ENCODE peak calls at places on chromosomes 2 and 18, in four cellular contexts. One of them, this sample, is unnamed.

GRCh38 chr2:173572848-173573247 is 218.2 kb downstream of the CDCA7 start:
- DNase-seq in psoas muscle: no peak
- DNase-seq in small intestine: no peak
- DNase-seq in uterus: no peak
- DNase-seq in this sample: no peak

GRCh38 chr2:62014102-62014501 is 108.6 kb downstream of the COMMD1 start:
- DNase-seq in psoas muscle: peak
- DNase-seq in small intestine: peak
- DNase-seq in uterus: peak
- DNase-seq in this sample: peak

GRCh38 chr2:174595904-174596397 is 1.7 kb downstream of the WIPF1 start:
- DNase-seq in psoas muscle: no peak
- DNase-seq in small intestine: no peak
- DNase-seq in uterus: no peak
- DNase-seq in this sample: no peak

GRCh38 chr18:49135871-49136270 is 185.1 kb upstream of the SMAD7 start:
- DNase-seq in psoas muscle: no peak
- DNase-seq in small intestine: no peak
- DNase-seq in uterus: no peak
- DNase-seq in this sample: no peak

GRCh38 chr2:235402444-235402843 is 91.4 kb upstream of the AGAP1 start:
- DNase-seq in psoas muscle: no peak
- DNase-seq in small intestine: no peak
- DNase-seq in uterus: no peak
- DNase-seq in this sample: no peak

GRCh38 chr2:234969329-234970157 is 17.7 kb downstream of the SH3BP4 start:
- DNase-seq in psoas muscle: no peak
- DNase-seq in small intestine: no peak
- DNase-seq in uterus: no peak
- DNase-seq in this sample: no peak

GRCh38 chr2:54546925-54547324 is 90.8 kb downstream of the SPTBN1 start:
- DNase-seq in psoas muscle: no peak
- DNase-seq in small intestine: no peak
- DNase-seq in uterus: no peak
- DNase-seq in this sample: no peak

GRCh38 chr2:43585708-43586107 is 10.1 kb downstream of the THADA start:
- DNase-seq in psoas muscle: no peak
- DNase-seq in small intestine: no peak
- DNase-seq in uterus: no peak
- DNase-seq in this sample: no peak

GRCh38 chr2:31558401-31559295 is 22.1 kb downstream of the SRD5A2 start:
- DNase-seq in psoas muscle: peak
- DNase-seq in small intestine: no peak
- DNase-seq in uterus: no peak
- DNase-seq in this sample: no peak

GRCh38 chr2:219484343-219485200 is 14.1 kb upstream of the GMPPA start:
- DNase-seq in psoas muscle: no peak
- DNase-seq in small intestine: no peak
- DNase-seq in uterus: no peak
- DNase-seq in this sample: no peak

GRCh38 chr2:101545940-101546339 is 71.0 kb upstream of the RFX8 start:
- DNase-seq in psoas muscle: no peak
- DNase-seq in small intestine: no peak
- DNase-seq in uterus: no peak
- DNase-seq in this sample: no peak

GRCh38 chr18:750456-750855 is 38.0 kb upstream of the ENOSF1 start:
- DNase-seq in psoas muscle: no peak
- DNase-seq in small intestine: no peak
- DNase-seq in uterus: no peak
- DNase-seq in this sample: no peak

GRCh38 chr2:144447535-144447934 is 72.4 kb downstream of the ZEB2 start:
- DNase-seq in psoas muscle: no peak
- DNase-seq in small intestine: no peak
- DNase-seq in uterus: no peak
- DNase-seq in this sample: no peak

GRCh38 chr2:144446136-144446535 is 73.8 kb downstream of the ZEB2 start:
- DNase-seq in psoas muscle: no peak
- DNase-seq in small intestine: no peak
- DNase-seq in uterus: no peak
- DNase-seq in this sample: no peak

GRCh38 chr2:144451443-144451842 is 68.5 kb downstream of the ZEB2 start:
- DNase-seq in psoas muscle: no peak
- DNase-seq in small intestine: no peak
- DNase-seq in uterus: no peak
- DNase-seq in this sample: no peak

GRCh38 chr2:144448389-144449027 is 71.4 kb downstream of the ZEB2 start:
- DNase-seq in psoas muscle: no peak
- DNase-seq in small intestine: no peak
- DNase-seq in uterus: no peak
- DNase-seq in this sample: no peak

GRCh38 chr2:144449028-144449406 is 70.9 kb downstream of the ZEB2 start:
- DNase-seq in psoas muscle: peak
- DNase-seq in small intestine: no peak
- DNase-seq in uterus: no peak
- DNase-seq in this sample: no peak
- H3K4me3 ChIP-seq in psoas muscle: peak
- H3K4me3 ChIP-seq in small intestine: no peak
- H3K4me3 ChIP-seq in uterus: no peak
- H3K4me3 ChIP-seq in this sample: no peak

GRCh38 chr2:120552800-120553471 is 182.7 kb upstream of the GLI2 start:
- DNase-seq in psoas muscle: peak
- DNase-seq in small intestine: peak
- DNase-seq in uterus: peak
- DNase-seq in this sample: peak
- H3K4me3 ChIP-seq in psoas muscle: no peak
- H3K4me3 ChIP-seq in small intestine: no peak
- H3K4me3 ChIP-seq in uterus: no peak
- H3K4me3 ChIP-seq in this sample: no peak

GRCh38 chr2:239274391-239275001 is 126.3 kb downstream of the HDAC4 start:
- DNase-seq in psoas muscle: peak
- DNase-seq in small intestine: no peak
- DNase-seq in uterus: peak
- DNase-seq in this sample: no peak
- H3K4me3 ChIP-seq in psoas muscle: peak
- H3K4me3 ChIP-seq in small intestine: peak
- H3K4me3 ChIP-seq in uterus: no peak
- H3K4me3 ChIP-seq in this sample: peak

GRCh38 chr2:144445196-144445595 is 74.7 kb downstream of the ZEB2 start:
- DNase-seq in psoas muscle: no peak
- DNase-seq in small intestine: no peak
- DNase-seq in uterus: no peak
- DNase-seq in this sample: no peak

GRCh38 chr2:144443837-144444236 is 76.1 kb downstream of the ZEB2 start:
- DNase-seq in psoas muscle: no peak
- DNase-seq in small intestine: no peak
- DNase-seq in uterus: no peak
- DNase-seq in this sample: no peak

GRCh38 chr2:144438722-144439508 is 81.0 kb downstream of the ZEB2 start:
- DNase-seq in psoas muscle: no peak
- DNase-seq in small intestine: no peak
- DNase-seq in uterus: no peak
- DNase-seq in this sample: no peak

GRCh38 chr2:144441711-144442141 is 78.2 kb downstream of the ZEB2 start:
- DNase-seq in psoas muscle: no peak
- DNase-seq in small intestine: no peak
- DNase-seq in uterus: no peak
- DNase-seq in this sample: no peak

DNA sequence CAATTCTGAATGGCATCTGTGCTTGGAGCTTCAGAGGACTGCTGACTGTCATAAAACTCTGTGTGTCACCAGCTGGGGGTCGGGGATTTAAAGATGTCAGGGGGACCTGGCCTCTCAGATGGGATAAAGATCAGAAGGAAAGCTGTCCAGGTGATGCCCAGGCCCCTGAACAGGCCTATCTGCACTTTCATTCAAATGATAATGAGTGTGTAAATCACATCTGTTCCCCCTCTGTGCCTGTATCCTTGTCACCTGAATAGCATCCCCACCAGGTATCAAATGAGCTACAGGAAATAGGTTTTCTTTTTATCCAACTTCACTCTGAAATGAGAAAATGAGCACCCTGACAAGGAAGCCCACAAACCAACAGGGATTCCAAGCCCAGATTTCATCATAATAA is 75.5 kb downstream of the ZEB2 start:
- DNase-seq in psoas muscle: no peak
- DNase-seq in small intestine: no peak
- DNase-seq in uterus: no peak
- DNase-seq in this sample: no peak
- H3K4me3 ChIP-seq in psoas muscle: no peak
- H3K4me3 ChIP-seq in small intestine: no peak
- H3K4me3 ChIP-seq in uterus: no peak
- H3K4me3 ChIP-seq in this sample: no peak

GRCh38 chr2:217276433-217276832 is 416.6 kb upstream of the TNP1 start:
- DNase-seq in psoas muscle: no peak
- DNase-seq in small intestine: no peak
- DNase-seq in uterus: no peak
- DNase-seq in this sample: no peak
- H3K4me3 ChIP-seq in psoas muscle: no peak
- H3K4me3 ChIP-seq in small intestine: no peak
- H3K4me3 ChIP-seq in uterus: no peak
- H3K4me3 ChIP-seq in this sample: no peak

GRCh38 chr2:8488001-8488738 is 193.7 kb upstream of the ID2 start:
- DNase-seq in psoas muscle: no peak
- DNase-seq in small intestine: no peak
- DNase-seq in uterus: no peak
- DNase-seq in this sample: no peak
- H3K4me3 ChIP-seq in psoas muscle: no peak
- H3K4me3 ChIP-seq in small intestine: peak
- H3K4me3 ChIP-seq in uterus: no peak
- H3K4me3 ChIP-seq in this sample: no peak

GRCh38 chr2:134513468-134513810 is 205.4 kb downstream of the TMEM163 start:
- DNase-seq in psoas muscle: no peak
- DNase-seq in small intestine: no peak
- DNase-seq in uterus: peak
- DNase-seq in this sample: no peak

GRCh38 chr2:134504586-134505336 is 214.0 kb downstream of the TMEM163 start:
- DNase-seq in psoas muscle: no peak
- DNase-seq in small intestine: no peak
- DNase-seq in uterus: no peak
- DNase-seq in this sample: no peak

GRCh38 chr2:134512734-134513467 is 205.9 kb downstream of the TMEM163 start:
- DNase-seq in psoas muscle: no peak
- DNase-seq in small intestine: no peak
- DNase-seq in uterus: no peak
- DNase-seq in this sample: no peak

GRCh38 chr2:134507697-134508096 is 211.1 kb downstream of the TMEM163 start:
- DNase-seq in psoas muscle: no peak
- DNase-seq in small intestine: no peak
- DNase-seq in uterus: no peak
- DNase-seq in this sample: no peak

DNA sequence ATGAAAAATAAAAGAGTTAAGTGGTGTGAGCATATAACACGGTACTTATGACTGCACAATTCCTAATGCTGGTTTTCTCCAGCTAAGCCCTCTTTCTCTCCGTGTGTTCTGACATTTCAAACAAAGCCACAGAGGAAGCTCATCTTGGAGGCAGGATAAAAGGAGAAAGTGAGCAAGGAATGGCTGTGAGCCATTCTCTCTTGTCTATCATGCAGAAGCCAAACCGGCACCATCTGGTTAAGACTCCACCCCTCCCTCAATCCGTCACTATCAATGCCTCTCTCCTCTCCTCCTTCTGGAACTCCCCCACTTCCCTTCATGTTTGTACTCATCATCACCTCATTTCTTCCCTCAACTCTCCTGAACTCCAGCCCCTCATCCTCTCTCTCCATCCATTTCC is 210.4 kb downstream of the TMEM163 start:
- DNase-seq in psoas muscle: no peak
- DNase-seq in small intestine: no peak
- DNase-seq in uterus: no peak
- DNase-seq in this sample: no peak
- H3K4me3 ChIP-seq in psoas muscle: no peak
- H3K4me3 ChIP-seq in small intestine: no peak
- H3K4me3 ChIP-seq in uterus: no peak
- H3K4me3 ChIP-seq in this sample: no peak

GRCh38 chr18:34491719-34492118 is 218.4 kb upstream of the DTNA start:
- DNase-seq in psoas muscle: no peak
- DNase-seq in small intestine: no peak
- DNase-seq in uterus: no peak
- DNase-seq in this sample: no peak

GRCh38 chr18:34493099-34493544 is 217.0 kb upstream of the DTNA start:
- DNase-seq in psoas muscle: peak
- DNase-seq in small intestine: peak
- DNase-seq in uterus: peak
- DNase-seq in this sample: peak

GRCh38 chr18:34494359-34494696 is 215.8 kb upstream of the DTNA start:
- DNase-seq in psoas muscle: peak
- DNase-seq in small intestine: no peak
- DNase-seq in uterus: no peak
- DNase-seq in this sample: no peak

GRCh38 chr18:34493566-34494358 is 216.3 kb upstream of the DTNA start:
- DNase-seq in psoas muscle: peak
- DNase-seq in small intestine: no peak
- DNase-seq in uterus: no peak
- DNase-seq in this sample: peak

DNA sequence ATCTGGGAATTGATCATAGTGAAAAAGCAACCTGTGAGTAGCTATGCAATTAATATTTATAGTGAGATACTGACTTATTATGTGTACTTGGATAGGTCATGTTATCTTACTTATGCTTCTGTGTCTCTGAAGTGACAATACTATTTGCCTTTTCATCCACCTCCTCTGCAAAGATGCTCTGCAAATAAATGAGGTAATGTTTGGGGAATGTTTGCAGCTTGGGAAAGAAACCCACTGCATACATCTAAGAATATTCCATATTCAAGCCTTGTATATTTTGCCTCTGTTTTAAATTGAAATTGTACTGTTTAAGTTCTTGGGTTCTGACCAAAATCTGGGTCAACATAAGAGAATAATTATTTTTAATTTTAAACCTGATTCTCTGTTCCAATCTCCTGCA is 217.4 kb upstream of the DTNA start:
- DNase-seq in psoas muscle: no peak
- DNase-seq in small intestine: no peak
- DNase-seq in uterus: no peak
- DNase-seq in this sample: no peak
- H3K4me3 ChIP-seq in psoas muscle: peak
- H3K4me3 ChIP-seq in small intestine: no peak
- H3K4me3 ChIP-seq in uterus: peak
- H3K4me3 ChIP-seq in this sample: no peak

This sample was measured in ovary.